ENCODE peak calls at places on chromosomes 2 and 18, in six cellular contexts. One of them, this sample, is unnamed. For H3K9me3, the result is how much of the 10 kb centered on the place peaks cover.

GRCh38 chr2:173649527-173650219 is 295.0 kb downstream of the CDCA7 start:
- DNase-seq in keratinocyte: no peak
- DNase-seq in PC-3: no peak
- DNase-seq in K562: no peak
- DNase-seq in Karpas-422: no peak
- DNase-seq in HCT116: no peak
- DNase-seq in this sample: no peak

GRCh38 chr2:240932001-240932723 is 26.0 kb downstream of the CROCC2 start:
- DNase-seq in keratinocyte: no peak
- DNase-seq in PC-3: no peak
- DNase-seq in K562: no peak
- DNase-seq in Karpas-422: no peak
- DNase-seq in HCT116: no peak
- DNase-seq in this sample: no peak

GRCh38 chr2:185082749-185083148 is 484.4 kb downstream of the ZNF804A start:
- DNase-seq in keratinocyte: no peak
- DNase-seq in PC-3: no peak
- DNase-seq in K562: no peak
- DNase-seq in Karpas-422: no peak
- DNase-seq in HCT116: no peak
- DNase-seq in this sample: no peak

GRCh38 chr18:55321268-55322175 is 266.5 kb downstream of the TCF4 start:
- DNase-seq in keratinocyte: no peak
- DNase-seq in PC-3: peak
- DNase-seq in K562: no peak
- DNase-seq in Karpas-422: peak
- DNase-seq in HCT116: no peak
- DNase-seq in this sample: peak

GRCh38 chr2:105327690-105328089 is 1.8 kb downstream of the TGFBRAP1 start:
- DNase-seq in keratinocyte: no peak
- DNase-seq in PC-3: peak
- DNase-seq in K562: no peak
- DNase-seq in Karpas-422: no peak
- DNase-seq in HCT116: no peak
- DNase-seq in this sample: no peak

GRCh38 chr2:217360111-217360510 is 500.2 kb upstream of the TNP1 start:
- DNase-seq in keratinocyte: no peak
- DNase-seq in PC-3: no peak
- DNase-seq in K562: no peak
- DNase-seq in Karpas-422: no peak
- DNase-seq in HCT116: no peak
- DNase-seq in this sample: no peak

GRCh38 chr2:210606001-210606400 is 49.6 kb downstream of the CPS1 start:
- DNase-seq in keratinocyte: no peak
- DNase-seq in PC-3: no peak
- DNase-seq in K562: no peak
- DNase-seq in Karpas-422: no peak
- DNase-seq in HCT116: no peak
- DNase-seq in this sample: no peak

GRCh38 chr2:121061633-121062032 is 223.4 kb downstream of the TFCP2L1 start:
- DNase-seq in keratinocyte: no peak
- DNase-seq in PC-3: no peak
- DNase-seq in K562: no peak
- DNase-seq in Karpas-422: no peak
- DNase-seq in HCT116: no peak
- DNase-seq in this sample: no peak

GRCh38 chr18:75320506-75320905 is 107.0 kb downstream of the SMIM21 start:
- DNase-seq in keratinocyte: no peak
- DNase-seq in PC-3: no peak
- DNase-seq in K562: no peak
- DNase-seq in Karpas-422: no peak
- DNase-seq in HCT116: no peak
- DNase-seq in this sample: no peak

GRCh38 chr18:78720456-78721250 is 259.0 kb upstream of the SALL3 start:
- DNase-seq in keratinocyte: no peak
- DNase-seq in PC-3: no peak
- DNase-seq in K562: no peak
- DNase-seq in Karpas-422: no peak
- DNase-seq in HCT116: no peak
- DNase-seq in this sample: no peak

GRCh38 chr2:12797815-12798214 is 81.1 kb downstream of the TRIB2 start:
- DNase-seq in keratinocyte: no peak
- DNase-seq in PC-3: peak
- DNase-seq in K562: no peak
- DNase-seq in Karpas-422: peak
- DNase-seq in HCT116: no peak
- DNase-seq in this sample: no peak

GRCh38 chr2:27051902-27052645 is 606 bp downstream of the AGBL5 start:
- DNase-seq in keratinocyte: no peak
- DNase-seq in PC-3: no peak
- DNase-seq in K562: no peak
- DNase-seq in Karpas-422: peak
- DNase-seq in HCT116: no peak
- DNase-seq in this sample: no peak

GRCh38 chr2:86016581-86016980 is 89.1 kb downstream of the POLR1A start:
- DNase-seq in keratinocyte: no peak
- DNase-seq in PC-3: no peak
- DNase-seq in K562: no peak
- DNase-seq in Karpas-422: no peak
- DNase-seq in HCT116: no peak
- DNase-seq in this sample: no peak

GRCh38 chr2:178796079-178796677 is 11.0 kb downstream of the TTN start:
- DNase-seq in keratinocyte: no peak
- DNase-seq in PC-3: peak
- DNase-seq in K562: no peak
- DNase-seq in Karpas-422: peak
- DNase-seq in HCT116: peak
- DNase-seq in this sample: peak

GRCh38 chr18:7729858-7730257 is 162.7 kb downstream of the PTPRM start:
- DNase-seq in keratinocyte: no peak
- DNase-seq in PC-3: no peak
- DNase-seq in K562: no peak
- DNase-seq in Karpas-422: no peak
- DNase-seq in HCT116: no peak
- DNase-seq in this sample: no peak

GRCh38 chr2:181157326-181157725 is 176.9 kb downstream of the UBE2E3 start:
- DNase-seq in keratinocyte: no peak
- DNase-seq in PC-3: no peak
- DNase-seq in K562: no peak
- DNase-seq in Karpas-422: no peak
- DNase-seq in HCT116: no peak
- DNase-seq in this sample: no peak

GRCh38 chr18:59959606-59960005 is 59.8 kb downstream of the PMAIP1 start:
- DNase-seq in keratinocyte: no peak
- DNase-seq in PC-3: no peak
- DNase-seq in K562: no peak
- DNase-seq in Karpas-422: no peak
- DNase-seq in HCT116: no peak
- DNase-seq in this sample: no peak

GRCh38 chr2:201070966-201071304 is 536 bp downstream of the HYCC2 start:
- DNase-seq in keratinocyte: no peak
- DNase-seq in PC-3: peak
- DNase-seq in K562: no peak
- DNase-seq in Karpas-422: peak
- DNase-seq in HCT116: no peak
- DNase-seq in this sample: peak

GRCh38 chr2:241302083-241302482 is 13.4 kb downstream of the HDLBP start:
- DNase-seq in keratinocyte: no peak
- DNase-seq in PC-3: no peak
- DNase-seq in K562: no peak
- DNase-seq in Karpas-422: no peak
- DNase-seq in HCT116: no peak
- DNase-seq in this sample: no peak

GRCh38 chr2:29075894-29076700 is 1.8 kb upstream of the PCARE start:
- DNase-seq in keratinocyte: no peak
- DNase-seq in PC-3: peak
- DNase-seq in K562: no peak
- DNase-seq in Karpas-422: peak
- DNase-seq in HCT116: no peak
- DNase-seq in this sample: no peak

GRCh38 chr2:11636593-11637295 is 33.3 kb downstream of the NTSR2 start:
- DNase-seq in keratinocyte: no peak
- DNase-seq in PC-3: no peak
- DNase-seq in K562: no peak
- DNase-seq in Karpas-422: no peak
- DNase-seq in HCT116: no peak
- DNase-seq in this sample: no peak

GRCh38 chr2:98560256-98560771 is 48.0 kb downstream of the COA5 start:
- DNase-seq in keratinocyte: no peak
- DNase-seq in PC-3: peak
- DNase-seq in K562: peak
- DNase-seq in Karpas-422: no peak
- DNase-seq in HCT116: no peak
- DNase-seq in this sample: peak

GRCh38 chr18:2515908-2516625 is 55.2 kb downstream of the METTL4 start:
- DNase-seq in keratinocyte: peak
- DNase-seq in PC-3: peak
- DNase-seq in K562: no peak
- DNase-seq in Karpas-422: no peak
- DNase-seq in HCT116: peak
- DNase-seq in this sample: peak

GRCh38 chr2:73291461-73292315 is 1.7 kb downstream of the EGR4 start:
- DNase-seq in keratinocyte: no peak
- DNase-seq in PC-3: no peak
- DNase-seq in K562: no peak
- DNase-seq in Karpas-422: no peak
- DNase-seq in HCT116: no peak
- DNase-seq in this sample: peak

GRCh38 chr2:207135801-207136457 is 29.8 kb downstream of the KLF7 start:
- DNase-seq in keratinocyte: no peak
- DNase-seq in PC-3: no peak
- DNase-seq in K562: no peak
- DNase-seq in Karpas-422: no peak
- DNase-seq in HCT116: no peak
- DNase-seq in this sample: no peak

GRCh38 chr18:66616523-66616983 is 12.7 kb upstream of the CDH19 start:
- DNase-seq in keratinocyte: no peak
- DNase-seq in PC-3: peak
- DNase-seq in K562: no peak
- DNase-seq in Karpas-422: peak
- DNase-seq in HCT116: no peak
- DNase-seq in this sample: peak

GRCh38 chr2:47719099-47719498 is 63.8 kb upstream of the MSH6 start:
- DNase-seq in keratinocyte: no peak
- DNase-seq in PC-3: no peak
- DNase-seq in K562: no peak
- DNase-seq in Karpas-422: peak
- DNase-seq in HCT116: no peak
- DNase-seq in this sample: no peak
- H3K4me2 ChIP-seq in keratinocyte: no peak
- H3K4me2 ChIP-seq in PC-3: no peak
- H3K4me2 ChIP-seq in K562: no peak
- H3K4me2 ChIP-seq in Karpas-422: peak
- H3K4me2 ChIP-seq in HCT116: no peak
- H3K4me2 ChIP-seq in this sample: no peak

DNA sequence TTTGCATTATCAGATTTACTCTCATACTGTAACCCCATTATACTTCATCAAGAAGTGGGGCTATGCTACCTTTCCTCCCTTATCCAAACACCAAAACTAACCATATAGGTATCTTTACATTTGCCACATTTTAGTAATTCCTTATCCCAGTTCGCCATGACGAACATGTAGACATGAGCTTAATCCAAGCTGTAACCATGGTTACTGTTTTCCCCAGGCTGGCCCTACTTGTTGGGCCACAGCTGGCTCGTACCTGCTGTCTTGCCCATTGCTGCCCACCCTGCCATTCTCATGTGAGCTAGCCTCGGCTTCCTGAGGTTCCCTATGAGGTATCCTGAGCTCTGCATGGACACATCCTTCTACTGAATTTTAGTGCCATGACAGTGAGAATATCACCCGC is 117.7 kb downstream of the PARD3B start:
- DNase-seq in keratinocyte: no peak
- DNase-seq in PC-3: no peak
- DNase-seq in K562: no peak
- DNase-seq in Karpas-422: no peak
- DNase-seq in HCT116: no peak
- DNase-seq in this sample: no peak
- H3K9me3 ChIP-seq in keratinocyte: under half
- H3K9me3 ChIP-seq in PC-3: under half
- H3K9me3 ChIP-seq in K562: under half
- H3K9me3 ChIP-seq in Karpas-422: under half
- H3K9me3 ChIP-seq in HCT116: under half
- H3K9me3 ChIP-seq in this sample: under half

GRCh38 chr2:224331698-224332097 is 70.2 kb downstream of the FAM124B start:
- DNase-seq in keratinocyte: no peak
- DNase-seq in PC-3: no peak
- DNase-seq in K562: no peak
- DNase-seq in Karpas-422: no peak
- DNase-seq in HCT116: no peak
- DNase-seq in this sample: no peak

GRCh38 chr2:224324604-224325003 is 77.3 kb downstream of the FAM124B start:
- DNase-seq in keratinocyte: no peak
- DNase-seq in PC-3: no peak
- DNase-seq in K562: no peak
- DNase-seq in Karpas-422: no peak
- DNase-seq in HCT116: no peak
- DNase-seq in this sample: no peak

GRCh38 chr2:224328798-224329197 is 73.1 kb downstream of the FAM124B start:
- DNase-seq in keratinocyte: no peak
- DNase-seq in PC-3: no peak
- DNase-seq in K562: no peak
- DNase-seq in Karpas-422: no peak
- DNase-seq in HCT116: no peak
- DNase-seq in this sample: no peak

DNA sequence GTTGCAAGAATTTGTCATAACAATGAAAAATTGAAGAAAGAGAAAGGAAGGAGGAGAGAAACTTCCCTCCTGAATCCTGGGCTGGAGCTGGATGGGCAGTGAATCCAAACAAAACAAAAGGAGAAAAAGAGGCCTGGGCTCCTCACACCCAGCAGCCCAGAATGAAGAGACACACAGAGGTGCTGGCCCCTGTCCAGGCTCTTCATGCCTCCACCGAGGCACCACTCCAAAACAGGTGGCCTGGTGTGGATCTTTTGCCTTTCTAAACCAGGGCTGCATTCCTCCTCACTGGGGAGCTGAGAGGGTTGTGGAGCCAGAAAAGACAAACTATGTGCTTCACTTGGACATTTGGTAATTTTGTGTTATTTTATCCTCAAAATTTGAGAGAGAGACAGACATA is 76.0 kb downstream of the FAM124B start:
- DNase-seq in keratinocyte: no peak
- DNase-seq in PC-3: no peak
- DNase-seq in K562: no peak
- DNase-seq in Karpas-422: no peak
- DNase-seq in HCT116: no peak
- DNase-seq in this sample: no peak
- H3K4me2 ChIP-seq in keratinocyte: no peak
- H3K4me2 ChIP-seq in PC-3: no peak
- H3K4me2 ChIP-seq in K562: no peak
- H3K4me2 ChIP-seq in Karpas-422: no peak
- H3K4me2 ChIP-seq in HCT116: no peak
- H3K4me2 ChIP-seq in this sample: no peak

DNA sequence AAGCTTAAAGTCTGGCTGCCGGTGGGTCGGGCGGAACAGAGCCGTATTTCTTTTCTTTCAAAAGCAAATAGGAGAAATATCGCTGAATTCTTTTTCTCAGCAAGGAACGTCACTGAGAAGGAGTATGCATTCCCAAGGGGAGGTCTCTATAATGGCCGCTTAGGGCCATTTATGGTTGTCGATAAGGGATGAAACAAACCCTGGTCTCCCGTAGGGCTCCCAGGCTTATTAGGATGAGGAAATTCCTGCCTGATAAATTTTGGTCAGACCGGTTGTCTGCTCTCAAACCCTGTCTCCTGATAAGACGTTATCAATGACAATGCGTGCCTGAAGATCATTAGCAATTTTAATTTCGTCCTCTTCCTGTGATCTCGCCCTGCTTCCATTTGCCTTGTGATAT is 227.7 kb upstream of the ZEB2 start:
- DNase-seq in keratinocyte: no peak
- DNase-seq in PC-3: no peak
- DNase-seq in K562: peak
- DNase-seq in Karpas-422: no peak
- DNase-seq in HCT116: no peak
- DNase-seq in this sample: no peak
- H3K9me3 ChIP-seq in keratinocyte: under half
- H3K9me3 ChIP-seq in PC-3: under half
- H3K9me3 ChIP-seq in K562: under half
- H3K9me3 ChIP-seq in Karpas-422: under half
- H3K9me3 ChIP-seq in HCT116: under half
- H3K9me3 ChIP-seq in this sample: under half

This sample was measured in mammary epithelial cell.